ENCODE peak calls at places on chromosomes 13 and 19, in eight cellular contexts. One of them, this sample, is unnamed.

GRCh38 chr13:52713894-52714293 is 25.7 kb downstream of the CNMD start:
- DNase-seq in breast epithelium: no peak
- DNase-seq in HFF-Myc: no peak
- DNase-seq in transverse colon: peak
- DNase-seq in astrocyte of the spinal cord: no peak
- DNase-seq in PC-9: no peak
- DNase-seq in brain microvascular endothelial cell: no peak
- DNase-seq in stomach: no peak
- DNase-seq in this sample: no peak

GRCh38 chr13:44068169-44068568 is 188.5 kb downstream of the LACC1 start:
- DNase-seq in brain microvascular endothelial cell: peak
- DNase-seq in astrocyte of the spinal cord: peak
- DNase-seq in breast epithelium: no peak
- DNase-seq in transverse colon: no peak
- DNase-seq in HFF-Myc: no peak
- DNase-seq in PC-9: peak
- DNase-seq in stomach: no peak
- DNase-seq in this sample: no peak

GRCh38 chr19:42185281-42185680 is 32.2 kb downstream of the DEDD2 start:
- DNase-seq in brain microvascular endothelial cell: no peak
- DNase-seq in HFF-Myc: no peak
- DNase-seq in astrocyte of the spinal cord: no peak
- DNase-seq in breast epithelium: no peak
- DNase-seq in transverse colon: no peak
- DNase-seq in stomach: no peak
- DNase-seq in PC-9: no peak
- DNase-seq in this sample: no peak

GRCh38 chr13:32309812-32310706 is 5.1 kb downstream of the ZAR1L start:
- DNase-seq in brain microvascular endothelial cell: peak
- DNase-seq in breast epithelium: no peak
- DNase-seq in stomach: no peak
- DNase-seq in transverse colon: peak
- DNase-seq in PC-9: peak
- DNase-seq in HFF-Myc: no peak
- DNase-seq in astrocyte of the spinal cord: peak
- DNase-seq in this sample: no peak

GRCh38 chr19:34145741-34146202 is 26.5 kb upstream of the LSM14A start:
- DNase-seq in stomach: peak
- DNase-seq in astrocyte of the spinal cord: peak
- DNase-seq in brain microvascular endothelial cell: peak
- DNase-seq in transverse colon: peak
- DNase-seq in HFF-Myc: peak
- DNase-seq in breast epithelium: no peak
- DNase-seq in PC-9: peak
- DNase-seq in this sample: peak

GRCh38 chr19:49506575-49507105 is 5.8 kb upstream of the FCGRT start:
- DNase-seq in transverse colon: peak
- DNase-seq in breast epithelium: no peak
- DNase-seq in PC-9: peak
- DNase-seq in brain microvascular endothelial cell: no peak
- DNase-seq in HFF-Myc: no peak
- DNase-seq in stomach: peak
- DNase-seq in astrocyte of the spinal cord: no peak
- DNase-seq in this sample: peak

GRCh38 chr19:4090351-4091220 is 23.9 kb upstream of the ZBTB7A start:
- DNase-seq in brain microvascular endothelial cell: no peak
- DNase-seq in astrocyte of the spinal cord: no peak
- DNase-seq in breast epithelium: no peak
- DNase-seq in transverse colon: no peak
- DNase-seq in HFF-Myc: no peak
- DNase-seq in stomach: no peak
- DNase-seq in PC-9: no peak
- DNase-seq in this sample: no peak

GRCh38 chr13:109088528-109088927 is 459.1 kb downstream of the MYO16 start:
- DNase-seq in HFF-Myc: no peak
- DNase-seq in stomach: no peak
- DNase-seq in brain microvascular endothelial cell: no peak
- DNase-seq in breast epithelium: no peak
- DNase-seq in astrocyte of the spinal cord: no peak
- DNase-seq in transverse colon: no peak
- DNase-seq in PC-9: no peak
- DNase-seq in this sample: no peak

GRCh38 chr19:4889034-4889825 is 13.5 kb downstream of the ARRDC5 start:
- DNase-seq in stomach: no peak
- DNase-seq in astrocyte of the spinal cord: peak
- DNase-seq in brain microvascular endothelial cell: peak
- DNase-seq in transverse colon: no peak
- DNase-seq in HFF-Myc: no peak
- DNase-seq in breast epithelium: no peak
- DNase-seq in PC-9: peak
- DNase-seq in this sample: no peak

GRCh38 chr13:99046851-99047250 is 69.0 kb upstream of the DOCK9 start:
- DNase-seq in breast epithelium: no peak
- DNase-seq in PC-9: no peak
- DNase-seq in astrocyte of the spinal cord: no peak
- DNase-seq in brain microvascular endothelial cell: no peak
- DNase-seq in transverse colon: no peak
- DNase-seq in stomach: no peak
- DNase-seq in HFF-Myc: no peak
- DNase-seq in this sample: no peak

GRCh38 chr13:31089649-31090048 is 72.1 kb downstream of the HSPH1 start:
- DNase-seq in PC-9: no peak
- DNase-seq in stomach: no peak
- DNase-seq in brain microvascular endothelial cell: no peak
- DNase-seq in breast epithelium: no peak
- DNase-seq in HFF-Myc: no peak
- DNase-seq in transverse colon: no peak
- DNase-seq in astrocyte of the spinal cord: no peak
- DNase-seq in this sample: no peak

GRCh38 chr19:48946789-48947542 is 7.7 kb upstream of the BAX start:
- DNase-seq in breast epithelium: no peak
- DNase-seq in astrocyte of the spinal cord: no peak
- DNase-seq in PC-9: no peak
- DNase-seq in HFF-Myc: no peak
- DNase-seq in brain microvascular endothelial cell: no peak
- DNase-seq in stomach: no peak
- DNase-seq in transverse colon: no peak
- DNase-seq in this sample: no peak

GRCh38 chr13:113791761-113792160 is 32.7 kb downstream of the TMEM255B start:
- DNase-seq in astrocyte of the spinal cord: no peak
- DNase-seq in HFF-Myc: no peak
- DNase-seq in stomach: no peak
- DNase-seq in brain microvascular endothelial cell: no peak
- DNase-seq in breast epithelium: no peak
- DNase-seq in transverse colon: no peak
- DNase-seq in PC-9: no peak
- DNase-seq in this sample: no peak

GRCh38 chr13:72198967-72199601 is 332.1 kb upstream of the DACH1 start:
- DNase-seq in breast epithelium: no peak
- DNase-seq in transverse colon: no peak
- DNase-seq in brain microvascular endothelial cell: no peak
- DNase-seq in PC-9: no peak
- DNase-seq in stomach: no peak
- DNase-seq in HFF-Myc: no peak
- DNase-seq in astrocyte of the spinal cord: peak
- DNase-seq in this sample: no peak

GRCh38 chr19:29664753-29665214 is 477 bp upstream of the PLEKHF1 start:
- DNase-seq in transverse colon: no peak
- DNase-seq in astrocyte of the spinal cord: no peak
- DNase-seq in stomach: no peak
- DNase-seq in brain microvascular endothelial cell: no peak
- DNase-seq in HFF-Myc: no peak
- DNase-seq in PC-9: no peak
- DNase-seq in breast epithelium: no peak
- DNase-seq in this sample: no peak

GRCh38 chr13:44283598-44283997 is 90.0 kb upstream of the SERP2 start:
- DNase-seq in PC-9: no peak
- DNase-seq in transverse colon: no peak
- DNase-seq in brain microvascular endothelial cell: no peak
- DNase-seq in breast epithelium: no peak
- DNase-seq in astrocyte of the spinal cord: no peak
- DNase-seq in HFF-Myc: no peak
- DNase-seq in stomach: no peak
- DNase-seq in this sample: no peak

GRCh38 chr13:59690857-59691500 is 472.7 kb downstream of the DIAPH3 start:
- DNase-seq in PC-9: no peak
- DNase-seq in breast epithelium: no peak
- DNase-seq in transverse colon: no peak
- DNase-seq in astrocyte of the spinal cord: no peak
- DNase-seq in HFF-Myc: no peak
- DNase-seq in stomach: no peak
- DNase-seq in brain microvascular endothelial cell: peak
- DNase-seq in this sample: no peak

GRCh38 chr13:40993119-40993518 is 26.0 kb downstream of the ELF1 start:
- DNase-seq in transverse colon: peak
- DNase-seq in astrocyte of the spinal cord: peak
- DNase-seq in brain microvascular endothelial cell: no peak
- DNase-seq in breast epithelium: no peak
- DNase-seq in PC-9: no peak
- DNase-seq in HFF-Myc: no peak
- DNase-seq in stomach: no peak
- DNase-seq in this sample: no peak

GRCh38 chr13:40995997-40996396 is 23.1 kb downstream of the ELF1 start:
- DNase-seq in astrocyte of the spinal cord: no peak
- DNase-seq in breast epithelium: no peak
- DNase-seq in stomach: no peak
- DNase-seq in transverse colon: no peak
- DNase-seq in PC-9: no peak
- DNase-seq in HFF-Myc: no peak
- DNase-seq in brain microvascular endothelial cell: no peak
- DNase-seq in this sample: no peak

GRCh38 chr13:40994581-40995230 is 24.4 kb downstream of the ELF1 start:
- DNase-seq in brain microvascular endothelial cell: no peak
- DNase-seq in PC-9: no peak
- DNase-seq in astrocyte of the spinal cord: no peak
- DNase-seq in transverse colon: no peak
- DNase-seq in breast epithelium: no peak
- DNase-seq in HFF-Myc: no peak
- DNase-seq in stomach: no peak
- DNase-seq in this sample: no peak

GRCh38 chr13:40993987-40994386 is 25.1 kb downstream of the ELF1 start:
- DNase-seq in breast epithelium: no peak
- DNase-seq in PC-9: peak
- DNase-seq in transverse colon: peak
- DNase-seq in astrocyte of the spinal cord: no peak
- DNase-seq in stomach: peak
- DNase-seq in brain microvascular endothelial cell: no peak
- DNase-seq in HFF-Myc: no peak
- DNase-seq in this sample: no peak

DNA sequence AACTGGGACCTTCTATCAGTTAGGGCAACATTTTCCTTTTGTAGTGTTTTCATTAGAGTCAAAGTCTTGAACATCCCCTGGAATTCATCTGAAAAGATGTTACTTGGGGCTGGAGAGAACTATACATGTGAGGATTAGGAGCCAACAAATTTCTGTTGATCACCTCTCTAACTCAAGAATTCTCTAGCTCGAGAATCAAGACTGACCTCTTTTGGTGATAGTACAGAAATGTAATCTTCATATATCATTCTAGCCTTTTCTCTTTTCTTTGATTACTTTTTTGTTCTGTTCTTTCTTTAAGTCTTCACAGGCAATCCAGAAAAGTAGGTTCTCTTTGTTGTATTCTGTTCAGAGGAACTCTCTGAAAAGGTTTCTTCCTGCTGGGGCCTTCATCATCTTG is 26.4 kb downstream of the ELF1 start:
- DNase-seq in breast epithelium: no peak
- DNase-seq in transverse colon: no peak
- DNase-seq in stomach: no peak
- DNase-seq in brain microvascular endothelial cell: no peak
- DNase-seq in astrocyte of the spinal cord: no peak
- DNase-seq in PC-9: no peak
- DNase-seq in HFF-Myc: no peak
- DNase-seq in this sample: no peak
- TF ChIP-seq CTCF in breast epithelium: no peak
- TF ChIP-seq CTCF in transverse colon: no peak
- TF ChIP-seq CTCF in stomach: no peak
- TF ChIP-seq CTCF in brain microvascular endothelial cell: no peak
- TF ChIP-seq CTCF in astrocyte of the spinal cord: no peak
- TF ChIP-seq CTCF in PC-9: no peak
- TF ChIP-seq CTCF in HFF-Myc: no peak
- TF ChIP-seq CTCF in this sample: no peak

GRCh38 chr19:38737921-38738731 is 6.1 kb downstream of the CAPN12 start:
- DNase-seq in stomach: no peak
- DNase-seq in brain microvascular endothelial cell: no peak
- DNase-seq in HFF-Myc: no peak
- DNase-seq in PC-9: no peak
- DNase-seq in transverse colon: no peak
- DNase-seq in astrocyte of the spinal cord: no peak
- DNase-seq in breast epithelium: no peak
- DNase-seq in this sample: no peak
- TF ChIP-seq CTCF in stomach: no peak
- TF ChIP-seq CTCF in brain microvascular endothelial cell: no peak
- TF ChIP-seq CTCF in HFF-Myc: no peak
- TF ChIP-seq CTCF in PC-9: no peak
- TF ChIP-seq CTCF in transverse colon: no peak
- TF ChIP-seq CTCF in astrocyte of the spinal cord: no peak
- TF ChIP-seq CTCF in breast epithelium: no peak
- TF ChIP-seq CTCF in this sample: no peak

GRCh38 chr19:14317157-14317556 is 64.1 kb upstream of the ADGRE5 start:
- DNase-seq in PC-9: no peak
- DNase-seq in HFF-Myc: no peak
- DNase-seq in brain microvascular endothelial cell: no peak
- DNase-seq in stomach: no peak
- DNase-seq in transverse colon: no peak
- DNase-seq in breast epithelium: no peak
- DNase-seq in astrocyte of the spinal cord: no peak
- DNase-seq in this sample: no peak

GRCh38 chr19:14315433-14315832 is 65.8 kb upstream of the ADGRE5 start:
- DNase-seq in breast epithelium: no peak
- DNase-seq in PC-9: no peak
- DNase-seq in brain microvascular endothelial cell: no peak
- DNase-seq in astrocyte of the spinal cord: no peak
- DNase-seq in stomach: no peak
- DNase-seq in transverse colon: no peak
- DNase-seq in HFF-Myc: no peak
- DNase-seq in this sample: no peak

GRCh38 chr19:14320253-14320652 is 61.0 kb upstream of the ADGRE5 start:
- DNase-seq in astrocyte of the spinal cord: no peak
- DNase-seq in breast epithelium: no peak
- DNase-seq in brain microvascular endothelial cell: no peak
- DNase-seq in PC-9: no peak
- DNase-seq in stomach: no peak
- DNase-seq in HFF-Myc: no peak
- DNase-seq in transverse colon: no peak
- DNase-seq in this sample: no peak

GRCh38 chr19:14322889-14323463 is 58.3 kb upstream of the ADGRE5 start:
- DNase-seq in brain microvascular endothelial cell: no peak
- DNase-seq in transverse colon: no peak
- DNase-seq in breast epithelium: no peak
- DNase-seq in astrocyte of the spinal cord: no peak
- DNase-seq in stomach: no peak
- DNase-seq in PC-9: no peak
- DNase-seq in HFF-Myc: no peak
- DNase-seq in this sample: no peak

GRCh38 chr19:14318873-14319272 is 62.4 kb upstream of the ADGRE5 start:
- DNase-seq in transverse colon: peak
- DNase-seq in brain microvascular endothelial cell: no peak
- DNase-seq in breast epithelium: no peak
- DNase-seq in stomach: no peak
- DNase-seq in PC-9: peak
- DNase-seq in HFF-Myc: no peak
- DNase-seq in astrocyte of the spinal cord: no peak
- DNase-seq in this sample: no peak
- TF ChIP-seq CTCF in transverse colon: peak
- TF ChIP-seq CTCF in brain microvascular endothelial cell: peak
- TF ChIP-seq CTCF in breast epithelium: no peak
- TF ChIP-seq CTCF in stomach: no peak
- TF ChIP-seq CTCF in PC-9: peak
- TF ChIP-seq CTCF in HFF-Myc: peak
- TF ChIP-seq CTCF in astrocyte of the spinal cord: peak
- TF ChIP-seq CTCF in this sample: no peak

GRCh38 chr13:103430368-103430767 is 364.2 kb upstream of the SLC10A2 start:
- DNase-seq in brain microvascular endothelial cell: no peak
- DNase-seq in PC-9: no peak
- DNase-seq in astrocyte of the spinal cord: no peak
- DNase-seq in breast epithelium: no peak
- DNase-seq in HFF-Myc: no peak
- DNase-seq in transverse colon: no peak
- DNase-seq in stomach: no peak
- DNase-seq in this sample: no peak
- TF ChIP-seq CTCF in brain microvascular endothelial cell: no peak
- TF ChIP-seq CTCF in PC-9: no peak
- TF ChIP-seq CTCF in astrocyte of the spinal cord: no peak
- TF ChIP-seq CTCF in breast epithelium: no peak
- TF ChIP-seq CTCF in HFF-Myc: no peak
- TF ChIP-seq CTCF in transverse colon: no peak
- TF ChIP-seq CTCF in stomach: no peak
- TF ChIP-seq CTCF in this sample: no peak

This sample was measured in natural killer cell.